ENCODE peak calls at places on chromosomes 3 and 15, in six cellular contexts. J, V, H, M, Y and X are unnamed samples.

GRCh38 chr3:182954553-182954952 is 25.8 kb downstream of the DCUN1D1 start:
- DNase-seq in J (no peak), V (no peak), H (no peak), M (no peak), Y (no peak), X (no peak)

GRCh38 chr3:195802795-195803194 is 8.9 kb downstream of the MUC4 start:
- DNase-seq in J (no peak), V (no peak), H (no peak), M (no peak), Y (no peak), X (no peak)

GRCh38 chr15:89998141-89998661 is 2.9 kb upstream of the ZNF710 start:
- DNase-seq in J (no peak), V (peak; percentile 69), H (peak; percentile 74), M (no peak), Y (no peak), X (no peak)

GRCh38 chr3:38611866-38612265 is 37.6 kb downstream of the SCN5A start:
- DNase-seq in J (no peak), V (no peak), H (no peak), M (no peak), Y (no peak), X (no peak)

GRCh38 chr3:53080612-53081205 is 34.8 kb upstream of the SFMBT1 start:
- DNase-seq in J (no peak), V (no peak), H (no peak), M (no peak), Y (no peak), X (no peak)

GRCh38 chr3:192930585-192930984 is 12.9 kb upstream of the MB21D2 start:
- DNase-seq in J (no peak), V (no peak), H (peak; percentile 25), M (no peak), Y (no peak), X (no peak)

GRCh38 chr15:66293419-66294156 is at the start of gene DIS3L:
- DNase-seq in J (no peak), V (no peak), H (peak; percentile 68), M (peak; percentile 80), Y (no peak), X (peak; percentile 49)

GRCh38 chr3:123732447-123732846 is 147.6 kb upstream of the HACD2 start:
- DNase-seq in J (peak; percentile 68), V (no peak), H (peak; percentile 96), M (no peak), Y (no peak), X (no peak)

GRCh38 chr3:125151916-125152315 is 60.6 kb downstream of the SLC12A8 start:
- DNase-seq in J (no peak), V (no peak), H (no peak), M (no peak), Y (no peak), X (no peak)

GRCh38 chr15:66220587-66220986 is 33.0 kb downstream of the MEGF11 start:
- DNase-seq in J (no peak), V (no peak), H (no peak), M (no peak), Y (no peak), X (no peak)

GRCh38 chr3:62873672-62874397 is 1.4 kb downstream of the CADPS start:
- DNase-seq in J (no peak), V (no peak), H (peak; percentile 42), M (peak; percentile 90), Y (peak; percentile 40), X (peak; percentile 71)

GRCh38 chr3:14988988-14989394 is 41.6 kb downstream of the NR2C2 start:
- DNase-seq in J (no peak), V (peak; percentile 22), H (no peak), M (no peak), Y (no peak), X (no peak)

GRCh38 chr15:72312605-72313447 is 7.1 kb downstream of the CELF6 start:
- DNase-seq in J (peak; percentile 30), V (peak; percentile 63), H (peak; percentile 73), M (peak; percentile 70), Y (peak; percentile 60), X (peak; percentile 56)

GRCh38 chr3:50267280-50267913 is 1.6 kb upstream of the SEMA3B start:
- DNase-seq in J (no peak), V (no peak), H (no peak), M (peak; percentile 69), Y (no peak), X (peak; percentile 71)

GRCh38 chr3:69568458-69568857 is 170.8 kb upstream of the MITF start:
- DNase-seq in J (no peak), V (no peak), H (no peak), M (no peak), Y (no peak), X (no peak)

GRCh38 chr3:33645060-33645841 is 72.8 kb downstream of the CLASP2 start:
- DNase-seq in J (no peak), V (no peak), H (no peak), M (no peak), Y (peak; percentile 70), X (peak; percentile 41)